ENCODE peak calls at places on chromosomes 3 and 15, in eight cellular contexts. One of them, this sample, is unnamed.

GRCh38 chr3:43330981-43331380 is 44.6 kb downstream of the SNRK start:
- DNase-seq in left lung: no peak
- DNase-seq in OCI-LY7: no peak
- DNase-seq in psoas muscle: no peak
- DNase-seq in endodermal cell: no peak
- DNase-seq in heart left ventricle: no peak
- DNase-seq in GM23338: no peak
- DNase-seq in cardiac muscle cell: no peak
- DNase-seq in this sample: no peak

GRCh38 chr3:173977747-173978146 is 580.2 kb downstream of the NLGN1 start:
- DNase-seq in GM23338: no peak
- DNase-seq in OCI-LY7: no peak
- DNase-seq in left lung: no peak
- DNase-seq in cardiac muscle cell: no peak
- DNase-seq in psoas muscle: no peak
- DNase-seq in endodermal cell: no peak
- DNase-seq in heart left ventricle: no peak
- DNase-seq in this sample: no peak

GRCh38 chr15:29131336-29132109 is 138.1 kb downstream of the NSMCE3 start:
- DNase-seq in cardiac muscle cell: no peak
- DNase-seq in psoas muscle: peak; percentile 16
- DNase-seq in GM23338: no peak
- DNase-seq in left lung: no peak
- DNase-seq in OCI-LY7: no peak
- DNase-seq in heart left ventricle: no peak
- DNase-seq in endodermal cell: no peak
- DNase-seq in this sample: no peak

GRCh38 chr15:40330368-40330836 is 6.9 kb downstream of the INAFM2 start:
- DNase-seq in left lung: peak; percentile 87
- DNase-seq in heart left ventricle: peak; percentile 64
- DNase-seq in endodermal cell: no peak
- DNase-seq in cardiac muscle cell: peak; percentile 95
- DNase-seq in OCI-LY7: no peak
- DNase-seq in psoas muscle: no peak
- DNase-seq in GM23338: no peak
- DNase-seq in this sample: no peak

GRCh38 chr3:1953519-1953918 is 145.1 kb upstream of the CNTN4 start:
- DNase-seq in heart left ventricle: no peak
- DNase-seq in OCI-LY7: no peak
- DNase-seq in cardiac muscle cell: no peak
- DNase-seq in left lung: no peak
- DNase-seq in psoas muscle: no peak
- DNase-seq in endodermal cell: no peak
- DNase-seq in GM23338: no peak
- DNase-seq in this sample: no peak

GRCh38 chr3:161356287-161356686 is 15.0 kb downstream of the SPTSSB start:
- DNase-seq in heart left ventricle: no peak
- DNase-seq in OCI-LY7: no peak
- DNase-seq in GM23338: no peak
- DNase-seq in left lung: no peak
- DNase-seq in endodermal cell: no peak
- DNase-seq in cardiac muscle cell: no peak
- DNase-seq in psoas muscle: no peak
- DNase-seq in this sample: no peak

GRCh38 chr3:111236833-111237713 is 165.5 kb downstream of the NECTIN3 start:
- DNase-seq in endodermal cell: no peak
- DNase-seq in cardiac muscle cell: no peak
- DNase-seq in left lung: no peak
- DNase-seq in OCI-LY7: no peak
- DNase-seq in GM23338: no peak
- DNase-seq in heart left ventricle: no peak
- DNase-seq in psoas muscle: no peak
- DNase-seq in this sample: no peak

GRCh38 chr3:43748179-43748578 is 57.4 kb downstream of the ABHD5 start:
- DNase-seq in endodermal cell: peak; percentile 43
- DNase-seq in heart left ventricle: no peak
- DNase-seq in psoas muscle: no peak
- DNase-seq in OCI-LY7: no peak
- DNase-seq in left lung: no peak
- DNase-seq in cardiac muscle cell: no peak
- DNase-seq in GM23338: no peak
- DNase-seq in this sample: no peak

GRCh38 chr3:120795017-120795648 is 52.6 kb downstream of the GTF2E1 start:
- DNase-seq in psoas muscle: peak; percentile 82
- DNase-seq in cardiac muscle cell: peak; percentile 90
- DNase-seq in left lung: peak; percentile 73
- DNase-seq in OCI-LY7: peak; percentile 79
- DNase-seq in endodermal cell: peak; percentile 96
- DNase-seq in heart left ventricle: peak; percentile 80
- DNase-seq in GM23338: peak; percentile 92
- DNase-seq in this sample: peak; percentile 87

GRCh38 chr3:38662544-38662943 is 13.1 kb upstream of the SCN5A start:
- DNase-seq in cardiac muscle cell: no peak
- DNase-seq in OCI-LY7: peak; percentile 22
- DNase-seq in psoas muscle: no peak
- DNase-seq in GM23338: peak; percentile 91
- DNase-seq in endodermal cell: peak; percentile 88
- DNase-seq in left lung: no peak
- DNase-seq in heart left ventricle: no peak
- DNase-seq in this sample: peak; percentile 51

GRCh38 chr3:177196473-177197040 is 725 bp downstream of the TBL1XR1 start:
- DNase-seq in psoas muscle: no peak
- DNase-seq in OCI-LY7: peak; percentile 55
- DNase-seq in endodermal cell: peak; percentile 68
- DNase-seq in cardiac muscle cell: peak; percentile 70
- DNase-seq in heart left ventricle: no peak
- DNase-seq in GM23338: peak; percentile 73
- DNase-seq in left lung: no peak
- DNase-seq in this sample: no peak

GRCh38 chr3:10193692-10194327 is 29.1 kb downstream of the IRAK2 start:
- DNase-seq in GM23338: no peak
- DNase-seq in heart left ventricle: no peak
- DNase-seq in left lung: no peak
- DNase-seq in endodermal cell: no peak
- DNase-seq in cardiac muscle cell: peak; percentile 25
- DNase-seq in OCI-LY7: no peak
- DNase-seq in psoas muscle: no peak
- DNase-seq in this sample: no peak

GRCh38 chr3:140540262-140540661 is 137.6 kb upstream of the TRIM42 start:
- DNase-seq in GM23338: no peak
- DNase-seq in OCI-LY7: peak; percentile 78
- DNase-seq in psoas muscle: peak; percentile 65
- DNase-seq in left lung: no peak
- DNase-seq in endodermal cell: no peak
- DNase-seq in cardiac muscle cell: no peak
- DNase-seq in heart left ventricle: no peak
- DNase-seq in this sample: no peak

GRCh38 chr3:42025388-42026138 is 63.7 kb upstream of the ULK4 start:
- DNase-seq in psoas muscle: peak; percentile 91
- DNase-seq in left lung: peak; percentile 95
- DNase-seq in cardiac muscle cell: peak; percentile 81
- DNase-seq in endodermal cell: peak; percentile 93
- DNase-seq in heart left ventricle: peak; percentile 85
- DNase-seq in OCI-LY7: peak; percentile 55
- DNase-seq in GM23338: peak; percentile 96
- DNase-seq in this sample: peak; percentile 88

GRCh38 chr3:55558316-55558715 is 71.2 kb upstream of the WNT5A start:
- DNase-seq in left lung: no peak
- DNase-seq in psoas muscle: no peak
- DNase-seq in cardiac muscle cell: no peak
- DNase-seq in endodermal cell: no peak
- DNase-seq in GM23338: no peak
- DNase-seq in OCI-LY7: no peak
- DNase-seq in heart left ventricle: no peak
- DNase-seq in this sample: no peak

GRCh38 chr3:113531826-113532697 is at the start of gene SIDT1:
- DNase-seq in OCI-LY7: peak; percentile 76
- DNase-seq in cardiac muscle cell: peak; percentile 15
- DNase-seq in endodermal cell: peak; percentile 65
- DNase-seq in GM23338: peak; percentile 66
- DNase-seq in psoas muscle: no peak
- DNase-seq in left lung: peak; percentile 62
- DNase-seq in heart left ventricle: no peak
- DNase-seq in this sample: no peak

GRCh38 chr3:113157408-113157980 is 53.9 kb upstream of the BOC start:
- DNase-seq in cardiac muscle cell: no peak
- DNase-seq in GM23338: no peak
- DNase-seq in heart left ventricle: no peak
- DNase-seq in OCI-LY7: no peak
- DNase-seq in psoas muscle: peak; percentile 64
- DNase-seq in left lung: no peak
- DNase-seq in endodermal cell: no peak
- DNase-seq in this sample: no peak

DNA sequence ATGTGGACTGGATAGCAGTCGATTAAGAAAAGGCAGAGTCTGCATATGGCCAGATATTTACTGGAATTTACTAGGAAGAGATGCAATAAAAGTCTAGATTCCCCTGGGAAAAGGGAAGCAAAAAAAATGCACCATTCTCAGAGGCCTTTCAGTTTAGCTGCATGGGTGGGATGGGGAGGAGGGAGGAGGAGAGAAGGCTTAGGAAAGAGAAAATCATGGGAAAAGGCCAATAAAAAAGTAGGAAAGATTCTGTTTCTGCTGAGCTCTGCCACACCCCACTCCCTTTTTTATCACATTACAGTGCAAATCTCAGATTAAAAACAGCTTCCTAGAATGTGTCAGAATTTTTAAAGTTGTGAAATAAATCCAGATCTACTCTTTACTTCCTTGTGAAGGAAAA is 103.6 kb downstream of the ADAMTS9 start:
- DNase-seq in cardiac muscle cell: no peak
- DNase-seq in OCI-LY7: no peak
- DNase-seq in endodermal cell: no peak
- DNase-seq in heart left ventricle: no peak
- DNase-seq in left lung: no peak
- DNase-seq in psoas muscle: no peak
- DNase-seq in GM23338: no peak
- DNase-seq in this sample: no peak
- TF ChIP-seq CTCF in cardiac muscle cell: no peak
- TF ChIP-seq CTCF in OCI-LY7: no peak
- TF ChIP-seq CTCF in endodermal cell: no peak
- TF ChIP-seq CTCF in heart left ventricle: no peak
- TF ChIP-seq CTCF in left lung: no peak
- TF ChIP-seq CTCF in psoas muscle: no peak
- TF ChIP-seq CTCF in GM23338: no peak
- TF ChIP-seq CTCF in this sample: no peak

DNA sequence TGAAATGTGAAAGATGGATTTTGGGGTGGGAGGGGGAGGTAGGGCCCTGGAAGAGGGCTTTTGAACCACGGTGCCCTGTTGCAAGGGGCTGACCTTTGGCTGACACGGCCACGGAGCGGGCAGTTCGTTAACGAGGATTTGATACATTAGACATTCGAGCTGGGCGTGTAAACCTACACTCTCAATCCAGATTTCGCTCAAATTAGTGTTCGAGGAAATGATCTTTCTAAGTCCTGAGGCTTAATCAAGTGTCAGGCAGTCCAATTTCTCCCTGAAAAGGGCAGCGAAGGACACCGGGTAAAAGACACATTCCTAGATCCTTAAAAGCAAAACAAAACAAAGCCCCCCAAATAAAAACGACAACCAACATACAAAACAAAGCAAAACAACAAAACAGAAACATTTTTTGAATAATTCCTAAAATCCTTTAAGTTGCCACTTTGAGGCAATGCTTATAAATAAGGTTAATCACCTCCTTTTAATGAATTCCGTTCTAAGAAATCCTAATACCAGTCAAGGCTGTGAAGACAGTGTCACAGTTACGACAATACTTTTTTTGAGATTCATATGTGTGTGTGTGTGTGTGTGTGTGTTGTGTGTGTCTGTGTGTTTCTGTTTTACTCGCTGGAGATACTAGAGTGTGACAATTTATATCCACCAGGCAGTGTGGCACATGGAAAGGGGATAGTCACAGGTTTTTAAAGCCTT is 13.2 kb downstream of the ZIC1 start:
- DNase-seq in psoas muscle: no peak
- DNase-seq in left lung: no peak
- DNase-seq in heart left ventricle: no peak
- DNase-seq in endodermal cell: peak; percentile 49
- DNase-seq in GM23338: no peak
- DNase-seq in cardiac muscle cell: no peak
- DNase-seq in OCI-LY7: no peak
- DNase-seq in this sample: peak; percentile 37
- H3K4me3 ChIP-seq in psoas muscle: peak overlapping the region; percentile 60
- H3K4me3 ChIP-seq in left lung: no peak overlapping the region
- H3K4me3 ChIP-seq in heart left ventricle: no peak overlapping the region
- H3K4me3 ChIP-seq in endodermal cell: peak overlapping the region; percentile 57
- H3K4me3 ChIP-seq in GM23338: peak overlapping the region; percentile 54
- H3K4me3 ChIP-seq in cardiac muscle cell: no peak overlapping the region
- H3K4me3 ChIP-seq in OCI-LY7: no peak overlapping the region
- H3K4me3 ChIP-seq in this sample: peak overlapping the region; percentile 47

DNA sequence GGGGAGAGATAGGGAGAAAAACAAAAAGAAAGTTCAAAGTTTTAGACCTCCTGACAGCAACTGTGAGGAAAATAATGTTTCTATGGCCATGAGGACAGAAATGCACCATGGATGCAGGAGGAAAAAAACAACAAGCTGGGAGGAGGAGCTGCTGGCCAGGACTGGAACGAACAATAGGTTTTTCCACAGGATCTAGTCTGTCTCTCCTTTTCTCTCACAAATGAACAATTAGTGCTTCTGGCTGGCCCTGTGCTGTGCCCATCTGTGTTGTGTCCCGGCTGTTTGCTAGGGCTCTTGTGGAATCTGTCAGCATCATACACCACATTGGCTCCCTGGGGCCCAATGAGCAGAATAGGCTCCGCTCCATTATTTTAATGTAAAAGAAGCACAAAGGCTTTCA is 15.2 kb downstream of the GK5 start:
- DNase-seq in endodermal cell: no peak
- DNase-seq in OCI-LY7: no peak
- DNase-seq in heart left ventricle: no peak
- DNase-seq in GM23338: no peak
- DNase-seq in cardiac muscle cell: no peak
- DNase-seq in left lung: no peak
- DNase-seq in psoas muscle: no peak
- DNase-seq in this sample: no peak
- H3K27ac ChIP-seq in endodermal cell: peak overlapping the region; percentile 65
- H3K27ac ChIP-seq in OCI-LY7: no peak overlapping the region
- H3K27ac ChIP-seq in heart left ventricle: peak overlapping the region; percentile 69
- H3K27ac ChIP-seq in GM23338: peak overlapping the region; percentile 14
- H3K27ac ChIP-seq in cardiac muscle cell: no peak overlapping the region
- H3K27ac ChIP-seq in left lung: no peak overlapping the region
- H3K27ac ChIP-seq in psoas muscle: no peak overlapping the region
- H3K27ac ChIP-seq in this sample: no peak overlapping the region

DNA sequence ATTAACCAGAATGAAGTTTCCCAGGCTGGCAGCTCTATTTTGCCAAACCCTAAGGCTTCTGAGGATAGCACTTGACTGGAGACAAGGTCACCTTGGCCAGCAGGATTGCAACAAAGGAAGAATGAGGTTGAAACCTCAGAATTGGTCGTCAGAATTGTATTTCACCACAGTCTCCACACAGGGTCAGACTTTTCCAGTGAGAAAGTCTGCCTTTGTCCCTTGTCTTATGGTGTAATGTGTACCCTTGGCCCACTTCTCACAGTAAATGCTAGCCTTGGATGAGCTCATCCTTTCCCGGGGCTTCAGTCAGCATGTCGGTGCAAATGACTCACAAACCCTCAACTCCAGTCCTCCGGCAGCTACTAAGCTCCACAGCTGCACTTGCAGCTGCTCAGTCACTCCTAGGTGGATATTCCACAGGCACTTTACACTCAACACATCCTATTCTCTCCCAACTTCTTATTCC is 19.7 kb downstream of the SSR3 start:
- DNase-seq in endodermal cell: peak; percentile 71
- DNase-seq in OCI-LY7: peak; percentile 7
- DNase-seq in psoas muscle: peak; percentile 74
- DNase-seq in cardiac muscle cell: peak; percentile 54
- DNase-seq in GM23338: peak; percentile 39
- DNase-seq in left lung: peak; percentile 78
- DNase-seq in heart left ventricle: no peak
- DNase-seq in this sample: no peak
- TF ChIP-seq CTCF in endodermal cell: peak; percentile 31
- TF ChIP-seq CTCF in OCI-LY7: no peak
- TF ChIP-seq CTCF in psoas muscle: peak; percentile 17
- TF ChIP-seq CTCF in cardiac muscle cell: peak; percentile 31
- TF ChIP-seq CTCF in GM23338: no peak
- TF ChIP-seq CTCF in left lung: no peak
- TF ChIP-seq CTCF in heart left ventricle: peak; percentile 20
- TF ChIP-seq CTCF in this sample: no peak